ENCODE peak calls at places on chromosomes 5 and 9, in seven cellular contexts. K, J, F, Q, H, V and Y are unnamed samples. For H3K4me1, the result is how much of the 10 kb centered on the place peaks cover.

GRCh38 chr9:7042124-7042523 is 284.4 kb downstream of the KDM4C start:
- DNase-seq in K (no peak), J (no peak), F (peak), Q (no peak), H (no peak), V (no peak), Y (no peak)

GRCh38 chr5:156934450-156935211 is 28.4 kb downstream of the TIMD4 start:
- DNase-seq in K (peak), J (no peak), F (no peak), Q (no peak), H (peak), V (peak), Y (peak)

GRCh38 chr5:38666668-38667498 is 110.4 kb upstream of the LIFR start:
- DNase-seq in K (peak), J (peak), F (peak), Q (no peak), H (peak), V (no peak), Y (no peak)

GRCh38 chr9:33239922-33240321 is at the start of gene SPINK4:
- DNase-seq in K (no peak), J (no peak), F (peak), Q (no peak), H (no peak), V (no peak), Y (peak)

GRCh38 chr5:18329346-18329745 is 695.1 kb downstream of the TAF11L14 start:
- DNase-seq in K (peak), J (no peak), F (no peak), Q (peak), H (peak), V (no peak), Y (no peak)

GRCh38 chr9:83061036-83061435 is 1.9 kb downstream of the RASEF start:
- DNase-seq in K (peak), J (no peak), F (peak), Q (no peak), H (no peak), V (no peak), Y (peak)

GRCh38 chr9:85610074-85610855 is 131.5 kb downstream of the AGTPBP1 start:
- DNase-seq in K (peak), J (no peak), F (peak), Q (peak), H (peak), V (peak), Y (peak)

GRCh38 chr9:125008599-125008998 is 67.7 kb upstream of the GOLGA1 start:
- DNase-seq in K (no peak), J (no peak), F (no peak), Q (no peak), H (no peak), V (no peak), Y (no peak)

GRCh38 chr5:170221319-170221718 is 11.5 kb upstream of the C5orf58 start:
- DNase-seq in K (no peak), J (no peak), F (peak), Q (no peak), H (peak), V (no peak), Y (no peak)

GRCh38 chr5:167699434-167699833 is 592.0 kb upstream of the WWC1 start:
- DNase-seq in K (peak), J (no peak), F (peak), Q (peak), H (peak), V (no peak), Y (no peak)

GRCh38 chr9:72294952-72295351 is 70.1 kb downstream of the ZFAND5 start:
- DNase-seq in K (peak), J (no peak), F (no peak), Q (no peak), H (no peak), V (no peak), Y (peak)

GRCh38 chr9:98801562-98801961 is 5.2 kb upstream of the ANKS6 start:
- DNase-seq in K (no peak), J (no peak), F (no peak), Q (no peak), H (no peak), V (no peak), Y (no peak)

GRCh38 chr5:588406-588995 is 23.6 kb upstream of the CEP72 start:
- DNase-seq in K (no peak), J (no peak), F (no peak), Q (no peak), H (no peak), V (no peak), Y (no peak)

GRCh38 chr5:54390539-54391031 is 64.9 kb upstream of the HSPB3 start:
- DNase-seq in K (no peak), J (no peak), F (no peak), Q (no peak), H (no peak), V (no peak), Y (no peak)

GRCh38 chr9:82829818-82830217 is 233.1 kb downstream of the RASEF start:
- DNase-seq in K (no peak), J (no peak), F (no peak), Q (no peak), H (no peak), V (no peak), Y (peak)

GRCh38 chr5:170293273-170293672 is 4.3 kb downstream of the LCP2 start:
- DNase-seq in K (no peak), J (no peak), F (no peak), Q (no peak), H (no peak), V (no peak), Y (peak)

GRCh38 chr9:129333961-129334743 is 156.1 kb upstream of the IER5L start:
- DNase-seq in K (peak), J (peak), F (peak), Q (peak), H (peak), V (no peak), Y (peak)

GRCh38 chr5:127884416-127884815 is 181.2 kb downstream of the CCDC192 start:
- DNase-seq in K (no peak), J (no peak), F (no peak), Q (no peak), H (no peak), V (no peak), Y (peak)

GRCh38 chr5:60208681-60209080 is 315.2 kb upstream of the PDE4D start:
- DNase-seq in K (no peak), J (no peak), F (no peak), Q (no peak), H (no peak), V (no peak), Y (no peak)

GRCh38 chr5:168288349-168289245 is 2.8 kb upstream of the WWC1 start:
- DNase-seq in K (peak), J (peak), F (no peak), Q (no peak), H (peak), V (no peak), Y (peak)

GRCh38 chr5:73692166-73692640 is 66.2 kb downstream of the ARHGEF28 start:
- DNase-seq in K (no peak), J (no peak), F (peak), Q (no peak), H (no peak), V (no peak), Y (no peak)

GRCh38 chr5:17180957-17181723 is 36.3 kb upstream of the BASP1 start:
- DNase-seq in K (peak), J (no peak), F (peak), Q (no peak), H (no peak), V (no peak), Y (peak)

GRCh38 chr9:99822596-99823391 is 1.1 kb downstream of the NR4A3 start:
- DNase-seq in K (peak), J (peak), F (peak), Q (no peak), H (peak), V (peak), Y (peak)

GRCh38 chr9:136111910-136112309 is 6.8 kb downstream of the TMEM250 start:
- DNase-seq in K (no peak), J (no peak), F (no peak), Q (no peak), H (no peak), V (no peak), Y (no peak)

GRCh38 chr9:136111190-136111589 is 7.5 kb downstream of the TMEM250 start:
- DNase-seq in K (no peak), J (no peak), F (no peak), Q (no peak), H (no peak), V (no peak), Y (no peak)

GRCh38 chr9:136109351-136110081 is 9.2 kb downstream of the TMEM250 start:
- DNase-seq in K (peak), J (peak), F (peak), Q (no peak), H (peak), V (peak), Y (peak)

GRCh38 chr9:136108648-136109266 is 9.9 kb downstream of the TMEM250 start:
- DNase-seq in K (no peak), J (no peak), F (no peak), Q (no peak), H (no peak), V (no peak), Y (no peak)

GRCh38 chr9:136110082-136111061 is 8.3 kb downstream of the TMEM250 start:
- DNase-seq in K (no peak), J (no peak), F (peak), Q (no peak), H (peak), V (no peak), Y (no peak)
- H3K4me1 ChIP-seq in K (under half), J (under half), F (under half), Q (under half), H (under half), V (half or more), Y (under half)

DNA sequence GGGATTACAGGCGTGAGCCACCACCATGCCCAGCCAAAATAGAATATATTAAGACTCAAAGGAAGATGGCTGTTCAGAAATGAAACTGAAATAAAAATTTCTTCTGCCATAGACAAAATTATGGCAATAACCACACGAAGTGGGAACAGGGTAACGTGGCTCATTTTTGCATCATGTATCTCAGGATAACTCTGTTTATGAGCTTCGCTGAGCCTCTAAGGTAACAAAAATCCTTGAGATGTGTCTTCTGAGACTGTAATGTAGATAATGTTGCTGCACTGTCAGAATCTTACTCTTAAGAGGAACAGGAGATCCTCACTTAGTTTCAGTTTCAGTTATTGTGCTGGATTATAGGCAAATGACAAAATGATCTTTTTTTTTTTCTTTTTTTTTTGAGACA is 153.8 kb downstream of the GOLPH3 start:
- DNase-seq in K (no peak), J (no peak), F (no peak), Q (no peak), H (no peak), V (peak), Y (peak)
- H3K4me3 ChIP-seq in K (no peak), J (no peak), F (peak), Q (no peak), H (no peak), V (no peak), Y (no peak)

DNA sequence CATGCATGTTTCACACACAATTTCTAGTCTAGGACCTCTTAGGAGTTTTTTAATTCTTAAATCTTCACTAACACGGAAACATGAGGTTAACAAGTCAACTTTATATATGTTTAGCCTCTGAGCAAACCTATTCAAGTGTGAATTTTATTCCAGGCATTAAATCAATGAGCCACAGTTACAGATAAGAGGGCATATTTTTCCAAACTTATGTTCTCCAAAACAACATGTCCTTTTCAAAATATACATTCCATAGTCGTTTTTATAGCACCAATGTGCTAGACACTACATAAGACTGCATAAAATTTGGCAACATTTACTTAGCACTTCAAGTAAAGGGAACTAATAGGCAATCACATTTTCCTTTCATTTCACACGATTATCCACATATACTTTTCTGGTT is 6.5 kb downstream of the TMEM245 start:
- DNase-seq in K (no peak), J (no peak), F (no peak), Q (no peak), H (no peak), V (no peak), Y (no peak)
- H3K27ac ChIP-seq in K (peak), J (no peak), F (no peak), Q (no peak), H (no peak), V (no peak), Y (no peak)

GRCh38 chr5:10441083-10441991 is at the start of gene ROPN1L:
- DNase-seq in K (peak), J (peak), F (peak), Q (no peak), H (peak), V (peak), Y (peak)
- H3K4me1 ChIP-seq in K (under half), J (under half), F (under half), Q (under half), H (under half), V (under half), Y (under half)